ENCODE peak calls at places on chromosomes 1 and 21, in six cellular contexts. One of them, this sample, is unnamed.

GRCh38 chr21:31045841-31046240 is 7.6 kb upstream of the KRTAP19-8 start:
- DNase-seq in effector memory CD4-positive, alpha-beta T cell: no peak
- DNase-seq in A549: no peak
- DNase-seq in CD8-positive, alpha-beta T cell: no peak
- DNase-seq in suprapubic skin: no peak
- DNase-seq in OCI-LY7: no peak
- DNase-seq in this sample: no peak

GRCh38 chr1:11174271-11174942 is 14.7 kb upstream of the ANGPTL7 start:
- DNase-seq in effector memory CD4-positive, alpha-beta T cell: no peak
- DNase-seq in CD8-positive, alpha-beta T cell: no peak
- DNase-seq in A549: no peak
- DNase-seq in OCI-LY7: no peak
- DNase-seq in suprapubic skin: no peak
- DNase-seq in this sample: no peak

GRCh38 chr1:31479801-31480200 is 66.8 kb downstream of the SERINC2 start:
- DNase-seq in suprapubic skin: no peak
- DNase-seq in CD8-positive, alpha-beta T cell: no peak
- DNase-seq in effector memory CD4-positive, alpha-beta T cell: no peak
- DNase-seq in A549: no peak
- DNase-seq in OCI-LY7: no peak
- DNase-seq in this sample: no peak

GRCh38 chr1:118074101-118074500 is 110.9 kb downstream of the SPAG17 start:
- DNase-seq in A549: no peak
- DNase-seq in effector memory CD4-positive, alpha-beta T cell: no peak
- DNase-seq in OCI-LY7: no peak
- DNase-seq in suprapubic skin: no peak
- DNase-seq in CD8-positive, alpha-beta T cell: no peak
- DNase-seq in this sample: no peak

GRCh38 chr1:166080965-166081870 is 85.6 kb downstream of the FAM78B start:
- DNase-seq in CD8-positive, alpha-beta T cell: no peak
- DNase-seq in OCI-LY7: no peak
- DNase-seq in effector memory CD4-positive, alpha-beta T cell: no peak
- DNase-seq in suprapubic skin: no peak
- DNase-seq in A549: no peak
- DNase-seq in this sample: no peak

GRCh38 chr1:158333405-158334145 is 2.2 kb upstream of the CD1B start:
- DNase-seq in OCI-LY7: no peak
- DNase-seq in A549: no peak
- DNase-seq in suprapubic skin: no peak
- DNase-seq in effector memory CD4-positive, alpha-beta T cell: no peak
- DNase-seq in CD8-positive, alpha-beta T cell: no peak
- DNase-seq in this sample: no peak

GRCh38 chr1:58786184-58786926 is 2.5 kb upstream of the JUN start:
- DNase-seq in OCI-LY7: no peak
- DNase-seq in effector memory CD4-positive, alpha-beta T cell: no peak
- DNase-seq in A549: no peak
- DNase-seq in suprapubic skin: no peak
- DNase-seq in CD8-positive, alpha-beta T cell: no peak
- DNase-seq in this sample: no peak

GRCh38 chr21:40923914-40924313 is 77.0 kb upstream of the DSCAM start:
- DNase-seq in suprapubic skin: no peak
- DNase-seq in effector memory CD4-positive, alpha-beta T cell: no peak
- DNase-seq in CD8-positive, alpha-beta T cell: no peak
- DNase-seq in A549: no peak
- DNase-seq in OCI-LY7: no peak
- DNase-seq in this sample: no peak

GRCh38 chr1:184648160-184648855 is 106.3 kb downstream of the EDEM3 start:
- DNase-seq in OCI-LY7: no peak
- DNase-seq in suprapubic skin: no peak
- DNase-seq in effector memory CD4-positive, alpha-beta T cell: no peak
- DNase-seq in CD8-positive, alpha-beta T cell: no peak
- DNase-seq in A549: no peak
- DNase-seq in this sample: no peak

GRCh38 chr1:43305461-43305860 is 4.7 kb downstream of the TIE1 start:
- DNase-seq in CD8-positive, alpha-beta T cell: no peak
- DNase-seq in OCI-LY7: peak
- DNase-seq in effector memory CD4-positive, alpha-beta T cell: no peak
- DNase-seq in A549: no peak
- DNase-seq in suprapubic skin: no peak
- DNase-seq in this sample: peak

GRCh38 chr1:230230948-230231738 is 164.1 kb downstream of the GALNT2 start:
- DNase-seq in A549: no peak
- DNase-seq in OCI-LY7: no peak
- DNase-seq in suprapubic skin: no peak
- DNase-seq in CD8-positive, alpha-beta T cell: no peak
- DNase-seq in effector memory CD4-positive, alpha-beta T cell: no peak
- DNase-seq in this sample: no peak
- H3K4me3 ChIP-seq in A549: no peak
- H3K4me3 ChIP-seq in OCI-LY7: no peak
- H3K4me3 ChIP-seq in suprapubic skin: no peak
- H3K4me3 ChIP-seq in CD8-positive, alpha-beta T cell: no peak
- H3K4me3 ChIP-seq in effector memory CD4-positive, alpha-beta T cell: no peak
- H3K4me3 ChIP-seq in this sample: no peak

GRCh38 chr21:36402339-36402738 is 17.1 kb downstream of the CHAF1B start:
- DNase-seq in A549: no peak
- DNase-seq in suprapubic skin: no peak
- DNase-seq in OCI-LY7: no peak
- DNase-seq in effector memory CD4-positive, alpha-beta T cell: no peak
- DNase-seq in CD8-positive, alpha-beta T cell: no peak
- DNase-seq in this sample: no peak
- H3K4me3 ChIP-seq in A549: no peak
- H3K4me3 ChIP-seq in suprapubic skin: no peak
- H3K4me3 ChIP-seq in OCI-LY7: no peak
- H3K4me3 ChIP-seq in effector memory CD4-positive, alpha-beta T cell: no peak
- H3K4me3 ChIP-seq in CD8-positive, alpha-beta T cell: no peak
- H3K4me3 ChIP-seq in this sample: no peak

GRCh38 chr1:93338426-93338825 is 7.3 kb upstream of the DR1 start:
- DNase-seq in effector memory CD4-positive, alpha-beta T cell: no peak
- DNase-seq in suprapubic skin: no peak
- DNase-seq in CD8-positive, alpha-beta T cell: no peak
- DNase-seq in OCI-LY7: no peak
- DNase-seq in A549: peak
- DNase-seq in this sample: no peak
- H3K4me3 ChIP-seq in effector memory CD4-positive, alpha-beta T cell: no peak
- H3K4me3 ChIP-seq in suprapubic skin: no peak
- H3K4me3 ChIP-seq in CD8-positive, alpha-beta T cell: no peak
- H3K4me3 ChIP-seq in OCI-LY7: no peak
- H3K4me3 ChIP-seq in A549: no peak
- H3K4me3 ChIP-seq in this sample: no peak

GRCh38 chr1:218349365-218350021 is 4.4 kb downstream of the TGFB2 start:
- DNase-seq in A549: no peak
- DNase-seq in CD8-positive, alpha-beta T cell: no peak
- DNase-seq in effector memory CD4-positive, alpha-beta T cell: no peak
- DNase-seq in suprapubic skin: no peak
- DNase-seq in OCI-LY7: no peak
- DNase-seq in this sample: no peak
- H3K4me3 ChIP-seq in A549: peak
- H3K4me3 ChIP-seq in CD8-positive, alpha-beta T cell: no peak
- H3K4me3 ChIP-seq in effector memory CD4-positive, alpha-beta T cell: no peak
- H3K4me3 ChIP-seq in suprapubic skin: peak
- H3K4me3 ChIP-seq in OCI-LY7: no peak
- H3K4me3 ChIP-seq in this sample: no peak

GRCh38 chr1:29519733-29520132 is 283.4 kb downstream of the PTPRU start:
- DNase-seq in A549: no peak
- DNase-seq in OCI-LY7: no peak
- DNase-seq in CD8-positive, alpha-beta T cell: no peak
- DNase-seq in suprapubic skin: peak
- DNase-seq in effector memory CD4-positive, alpha-beta T cell: no peak
- DNase-seq in this sample: no peak
- H3K4me3 ChIP-seq in A549: no peak
- H3K4me3 ChIP-seq in OCI-LY7: no peak
- H3K4me3 ChIP-seq in CD8-positive, alpha-beta T cell: no peak
- H3K4me3 ChIP-seq in suprapubic skin: no peak
- H3K4me3 ChIP-seq in effector memory CD4-positive, alpha-beta T cell: no peak
- H3K4me3 ChIP-seq in this sample: no peak